ENCODE peak calls at places on chromosomes 13 and 19, in seven cellular contexts. L is tibial nerve, P is adrenal gland, T is esophagus squamous epithelium, H is body of pancreas, D is HepG2, R is IMR-90. C is an unnamed sample.

GRCh38 chr19:31372245-31372781 is 23.1 kb upstream of the TSHZ3 start:
- DNase-seq in H (no peak), P (no peak), R (no peak), L (no peak), D (no peak), T (no peak), C (no peak)

GRCh38 chr13:79987761-79988160 is 353.2 kb downstream of the SPRY2 start:
- DNase-seq in P (no peak), H (no peak), D (no peak), T (no peak), L (no peak), R (no peak), C (no peak)

GRCh38 chr13:111554539-111555267 is 234.3 kb downstream of the TEX29 start:
- DNase-seq in P (no peak), R (no peak), H (no peak), T (no peak), L (no peak), D (no peak), C (no peak)

GRCh38 chr19:19514215-19514633 is 1.1 kb downstream of the TSSK6 start:
- DNase-seq in R (no peak), L (no peak), T (no peak), H (peak; percentile 36), D (no peak), P (peak; percentile 69), C (no peak)

GRCh38 chr19:8585894-8586750 is 8.9 kb upstream of the MYO1F start:
- DNase-seq in P (no peak), R (no peak), L (no peak), T (no peak), H (peak; percentile 62), D (peak; percentile 28), C (no peak)

GRCh38 chr13:25971499-25972145 is 80.2 kb downstream of the SHISA2 start:
- DNase-seq in P (no peak), R (no peak), D (no peak), T (no peak), H (no peak), L (no peak), C (no peak)

GRCh38 chr19:18020212-18021067 is 12.5 kb downstream of the ARRDC2 start:
- DNase-seq in D (peak; percentile 51), H (peak; percentile 86), L (peak; percentile 79), P (peak; percentile 88), T (no peak), R (peak; percentile 49), C (peak; percentile 88)

GRCh38 chr19:5036733-5037681 is 68.1 kb downstream of the KDM4B start:
- DNase-seq in D (no peak), T (no peak), H (no peak), P (no peak), R (peak; percentile 72), L (peak; percentile 27), C (no peak)

GRCh38 chr13:97329331-97329730 is 104.6 kb upstream of the RAP2A start:
- DNase-seq in R (peak; percentile 44), H (no peak), D (no peak), L (no peak), T (no peak), P (no peak), C (no peak)

GRCh38 chr13:62375653-62376052 is 960.0 kb upstream of the PCDH20 start:
- DNase-seq in P (no peak), D (no peak), T (no peak), R (no peak), L (no peak), H (no peak), C (no peak)

GRCh38 chr13:95325485-95325884 is 24.2 kb upstream of the ABCC4 start:
- DNase-seq in L (no peak), P (no peak), D (no peak), R (no peak), H (no peak), T (no peak), C (no peak)

GRCh38 chr13:109415057-109415456 is 371.3 kb downstream of the IRS2 start:
- DNase-seq in P (no peak), L (no peak), T (no peak), R (no peak), D (no peak), H (no peak), C (no peak)

GRCh38 chr13:51687928-51688714 is 103.9 kb downstream of the WDFY2 start:
- DNase-seq in P (no peak), T (no peak), R (no peak), L (no peak), D (peak; percentile 32), H (no peak), C (no peak)

GRCh38 chr19:33501957-33502356 is 19.6 kb downstream of the PEPD start:
- DNase-seq in H (no peak), T (no peak), R (no peak), L (no peak), D (no peak), P (no peak), C (no peak)

GRCh38 chr19:33502991-33503790 is 18.4 kb downstream of the PEPD start:
- DNase-seq in D (no peak), L (no peak), R (no peak), P (no peak), T (no peak), H (no peak), C (no peak)

GRCh38 chr19:30361107-30361447 is 11.1 kb upstream of the ZNF536 start:
- DNase-seq in L (no peak), P (no peak), T (no peak), R (no peak), H (no peak), D (no peak), C (no peak)

GRCh38 chr13:34675626-34676025 is 266.4 kb upstream of the NBEA start:
- DNase-seq in L (no peak), R (no peak), P (no peak), H (no peak), D (no peak), T (no peak), C (no peak)

GRCh38 chr19:16038196-16038695 is 38.0 kb upstream of the TPM4 start:
- DNase-seq in R (no peak), H (no peak), T (no peak), D (no peak), L (no peak), P (no peak), C (no peak)

GRCh38 chr19:16830679-16831078 is 1.5 kb downstream of the SIN3B start:
- DNase-seq in D (no peak), R (peak; percentile 40), T (no peak), P (no peak), L (no peak), H (no peak), C (no peak)

GRCh38 chr13:42048625-42049453 is at the start of gene DGKH:
- DNase-seq in R (peak; percentile 78), L (peak; percentile 64), T (no peak), P (peak; percentile 80), H (peak; percentile 81), D (no peak), C (no peak)
- TF ChIP-seq POLR2A in R (peak; percentile 39), L (no peak), T (no peak), P (no peak), H (peak; percentile 44), D (no peak), C (no peak)

DNA sequence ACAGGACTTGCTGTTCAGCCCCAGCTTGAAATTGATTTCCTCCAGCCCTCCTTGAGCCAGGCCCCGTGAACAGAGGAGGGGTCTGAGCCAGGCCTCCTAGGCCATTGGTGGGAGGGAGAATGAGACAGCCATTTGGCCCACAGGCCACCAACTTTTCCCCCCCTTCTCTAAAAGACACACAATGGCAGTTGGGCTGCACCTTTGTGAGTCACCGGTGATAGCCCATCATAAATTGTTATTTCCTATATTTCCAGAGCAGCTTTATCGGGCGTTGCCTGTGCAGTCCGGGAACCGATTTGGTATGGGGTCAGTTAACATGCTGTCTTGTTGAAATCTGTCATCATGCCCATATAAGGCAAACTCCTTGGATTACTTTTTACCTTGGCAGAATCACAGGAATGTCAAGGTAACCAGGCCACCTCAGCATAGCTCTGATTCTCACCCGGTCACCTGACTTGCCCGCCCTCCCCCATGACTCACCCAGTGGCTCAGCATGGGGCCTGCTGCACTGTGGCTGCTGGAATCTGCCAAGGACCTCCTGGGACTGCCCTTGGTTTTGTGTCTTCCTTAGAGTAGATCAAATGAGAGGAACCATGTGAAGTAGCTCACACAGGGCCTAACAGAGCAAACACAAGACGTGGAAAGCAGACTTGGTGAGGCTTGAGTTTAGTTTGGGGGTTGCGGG is 36.1 kb downstream of the ACTN4 start:
- DNase-seq in T (no peak), H (peak; percentile 95), D (peak; percentile 96), R (peak; percentile 85), P (peak; percentile 98), L (no peak), C (no peak)
- TF ChIP-seq POLR2A in T (peak; percentile 28), H (peak; percentile 71), D (peak; percentile 35), R (peak; percentile 40), P (peak; percentile 80), L (no peak), C (no peak)

GRCh38 chr13:21328201-21328600 is 130.9 kb downstream of the ZDHHC20 start:
- DNase-seq in D (no peak), T (no peak), R (no peak), H (no peak), L (no peak), P (no peak), C (no peak)

GRCh38 chr13:21322988-21323387 is 136.1 kb downstream of the ZDHHC20 start:
- DNase-seq in P (no peak), H (no peak), D (no peak), L (no peak), R (no peak), T (no peak), C (no peak)

GRCh38 chr13:21328836-21329477 is 130.1 kb downstream of the ZDHHC20 start:
- DNase-seq in T (no peak), P (no peak), L (no peak), D (no peak), R (no peak), H (no peak), C (no peak)

GRCh38 chr13:21324793-21325192 is 134.3 kb downstream of the ZDHHC20 start:
- DNase-seq in T (no peak), R (no peak), D (no peak), L (no peak), H (no peak), P (no peak), C (no peak)

GRCh38 chr13:21326155-21327030 is 132.7 kb downstream of the ZDHHC20 start:
- DNase-seq in P (peak; percentile 46), R (peak; percentile 46), D (no peak), L (no peak), H (no peak), T (no peak), C (no peak)
- TF ChIP-seq POLR2A in P (no peak), R (no peak), D (no peak), L (no peak), H (no peak), T (no peak), C (no peak)

GRCh38 chr19:1088419-1089066 is 6.6 kb downstream of the POLR2E start:
- DNase-seq in L (no peak), P (no peak), T (no peak), H (no peak), D (no peak), R (no peak), C (no peak)
- TF ChIP-seq POLR2A in L (no peak), P (no peak), T (no peak), H (no peak), D (peak; percentile 6), R (no peak), C (no peak)